ENCODE peak calls at places on chromosome 18, in ten cellular contexts. N is breast epithelium, C is suprapubic skin, A is stomach, J is GM23338, B is H1, Y is endothelial cell of umbilical vein, S is prostate gland, E is SK-N-SH, M is K562. X is an unnamed sample.

GRCh38 chr18:33579147-33579867 is 1.3 kb downstream of the ASXL3 start:
- DNase-seq in Y (peak; percentile 25), A (no peak), N (no peak), E (no peak), C (no peak), J (peak; percentile 46), B (no peak), S (no peak), M (no peak), X (no peak)

GRCh38 chr18:59846814-59847490 is 52.8 kb upstream of the PMAIP1 start:
- DNase-seq in N (no peak), E (no peak), Y (peak; percentile 52), M (no peak), B (no peak), S (no peak), A (peak; percentile 73), J (peak; percentile 34), C (no peak), X (no peak)

GRCh38 chr18:34738173-34738894 is 28.2 kb downstream of the DTNA start:
- DNase-seq in N (no peak), J (no peak), M (no peak), B (no peak), S (no peak), Y (peak; percentile 8), A (no peak), C (no peak), E (no peak), X (no peak)

GRCh38 chr18:61443311-61443710 is 110.1 kb downstream of the CDH20 start:
- DNase-seq in E (no peak), C (no peak), S (no peak), A (no peak), M (no peak), B (no peak), Y (no peak), J (no peak), N (no peak), X (no peak)

GRCh38 chr18:60331890-60332289 is 40.7 kb downstream of the MC4R start:
- DNase-seq in B (no peak), C (no peak), M (no peak), S (no peak), N (no peak), Y (no peak), A (no peak), J (no peak), E (no peak), X (no peak)

GRCh38 chr18:68436485-68436884 is 278.4 kb downstream of the TMX3 start:
- DNase-seq in N (no peak), A (no peak), B (no peak), C (no peak), M (no peak), S (no peak), Y (peak; percentile 44), J (no peak), E (no peak), X (no peak)

GRCh38 chr18:12031836-12032235 is 50.5 kb downstream of the IMPA2 start:
- DNase-seq in J (no peak), E (no peak), N (no peak), M (no peak), A (no peak), C (peak; percentile 90), B (no peak), S (peak; percentile 55), Y (no peak), X (no peak)

GRCh38 chr18:8455661-8456614 is 153.3 kb upstream of the RAB12 start:
- DNase-seq in J (no peak), M (no peak), B (no peak), C (no peak), N (no peak), A (no peak), S (no peak), Y (no peak), E (no peak), X (no peak)

GRCh38 chr18:45197526-45197970 is 417.7 kb upstream of the SLC14A2 start:
- DNase-seq in E (no peak), Y (no peak), J (peak; percentile 2), C (no peak), M (no peak), S (no peak), A (no peak), B (no peak), N (no peak), X (no peak)
- TF ChIP-seq POLR2AphosphoS5 in E (no peak), Y (no peak), J (no peak), C (no peak), M (no peak), S (no peak), A (no peak), B (no peak), N (no peak), X (no peak)

GRCh38 chr18:45726603-45727002 is 2.6 kb downstream of the SLC14A1 start:
- DNase-seq in N (no peak), E (no peak), M (no peak), A (no peak), S (no peak), Y (no peak), C (no peak), J (no peak), B (no peak), X (no peak)

GRCh38 chr18:45727068-45727467 is 3.1 kb downstream of the SLC14A1 start:
- DNase-seq in C (no peak), N (no peak), M (no peak), Y (no peak), A (no peak), S (no peak), J (no peak), B (no peak), E (no peak), X (no peak)

GRCh38 chr18:45722899-45723298 is 1.1 kb upstream of the SLC14A1 start:
- DNase-seq in Y (peak; percentile 83), B (peak; percentile 56), M (peak; percentile 88), S (peak; percentile 81), C (peak; percentile 79), J (peak; percentile 87), E (peak; percentile 81), A (peak; percentile 88), N (peak; percentile 85), X (peak; percentile 92)

GRCh38 chr18:45724591-45724990 is 610 bp downstream of the SLC14A1 start:
- DNase-seq in M (no peak), A (no peak), S (no peak), J (no peak), Y (no peak), E (no peak), B (no peak), C (no peak), N (no peak), X (no peak)

DNA sequence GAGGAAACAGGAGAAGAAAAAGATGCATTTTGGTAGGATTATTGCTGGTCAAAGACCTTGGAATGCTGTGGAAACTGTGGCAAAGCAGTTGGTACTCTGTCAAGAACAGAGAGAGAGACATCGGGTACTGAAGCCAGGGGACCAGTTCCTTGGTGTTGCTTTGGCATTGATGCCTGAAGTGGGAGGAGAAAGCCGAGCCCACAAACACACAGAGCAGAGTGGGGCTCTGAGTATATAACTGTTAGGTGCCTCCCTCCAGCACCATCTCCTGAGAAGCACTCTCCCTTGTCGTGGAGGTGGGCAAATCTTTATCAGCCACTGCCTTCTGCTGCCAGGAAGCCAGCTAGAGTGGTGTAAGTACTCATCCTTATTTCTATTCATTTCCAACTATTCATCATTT is at the start of gene SLC14A1:
- DNase-seq in Y (no peak), N (no peak), S (peak; percentile 49), M (no peak), J (no peak), B (no peak), E (no peak), A (no peak), C (no peak), X (no peak)
- H3K4me3 ChIP-seq in Y (no peak within 1 kb of the TSS), N (no peak within 1 kb of the TSS), S (peak within 1 kb of the TSS; percentile 7), M (no peak within 1 kb of the TSS), J (no peak within 1 kb of the TSS), B (no peak within 1 kb of the TSS), E (no peak within 1 kb of the TSS), A (no peak within 1 kb of the TSS), C (no peak within 1 kb of the TSS), X (no peak within 1 kb of the TSS)

GRCh38 chr18:3066391-3067079 is 53.6 kb upstream of the LPIN2 start:
- DNase-seq in J (no peak), B (no peak), N (no peak), E (no peak), Y (no peak), C (no peak), A (no peak), M (no peak), S (no peak), X (no peak)

GRCh38 chr18:3067213-3068118 is 54.5 kb upstream of the LPIN2 start:
- DNase-seq in S (no peak), M (no peak), N (no peak), E (no peak), J (no peak), B (no peak), A (no peak), Y (no peak), C (no peak), X (no peak)

GRCh38 chr18:3071676-3072075 is 58.7 kb upstream of the LPIN2 start:
- DNase-seq in A (no peak), N (no peak), B (no peak), C (no peak), Y (no peak), J (no peak), M (no peak), E (no peak), S (no peak), X (no peak)

GRCh38 chr18:3074094-3074493 is 61.1 kb upstream of the LPIN2 start:
- DNase-seq in S (no peak), J (no peak), M (no peak), B (no peak), C (no peak), N (no peak), Y (no peak), E (no peak), A (no peak), X (no peak)

DNA sequence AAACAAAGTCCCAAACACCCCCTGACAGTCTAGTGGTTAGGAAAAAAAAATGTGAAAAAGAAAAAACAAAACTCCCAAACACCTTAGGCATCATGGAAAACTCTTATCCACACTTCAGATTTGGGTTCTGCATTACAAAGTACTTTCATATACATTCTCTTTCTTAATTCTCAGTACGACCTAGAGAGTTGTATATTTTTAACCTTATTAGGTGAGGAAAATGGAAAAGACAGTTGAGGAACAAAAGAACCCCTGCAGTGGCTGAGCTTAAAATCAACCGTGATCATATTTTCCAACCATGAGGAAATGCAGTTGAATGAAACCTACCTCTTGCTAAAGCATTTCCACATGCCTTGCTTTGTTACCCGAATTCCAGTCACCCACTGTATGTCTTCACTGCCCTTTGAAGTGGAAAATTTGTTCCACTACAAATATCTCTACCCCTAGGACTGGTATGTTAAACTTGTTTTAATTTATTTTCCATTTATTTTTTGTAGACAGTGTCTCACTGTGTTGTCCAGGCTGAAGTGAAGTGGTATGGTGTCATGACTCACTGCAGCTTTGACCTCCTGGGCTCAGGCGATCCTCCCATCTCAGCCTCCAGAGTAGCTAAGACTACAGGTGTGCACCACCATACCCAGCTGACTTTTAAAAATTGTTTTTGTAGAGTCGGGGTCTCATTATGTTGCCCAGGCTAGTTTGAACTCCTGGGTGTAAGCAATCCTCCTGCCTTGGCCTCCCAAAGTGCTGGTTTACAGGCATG is 56.9 kb upstream of the LPIN2 start:
- DNase-seq in N (no peak), J (no peak), C (no peak), A (no peak), E (no peak), Y (no peak), B (no peak), S (no peak), M (no peak), X (no peak)
- TF ChIP-seq POLR2AphosphoS5 in N (no peak), J (no peak), C (no peak), A (no peak), E (no peak), Y (no peak), B (no peak), S (no peak), M (no peak), X (no peak)

GRCh38 chr18:56470679-56471345 is 167.6 kb downstream of the TXNL1 start:
- DNase-seq in C (no peak), M (no peak), N (no peak), E (no peak), A (no peak), S (no peak), J (no peak), Y (no peak), B (no peak), X (no peak)
- H3K4me3 ChIP-seq in C (no peak overlapping the region), M (no peak overlapping the region), N (no peak overlapping the region), E (no peak overlapping the region), A (no peak overlapping the region), S (no peak overlapping the region), J (no peak overlapping the region), Y (no peak overlapping the region), B (no peak overlapping the region), X (no peak overlapping the region)